ENCODE peak calls at places on chromosomes 3 and 15, in four cellular contexts. Q is SHP77; Z is retina; E is stimulated activated CD8-positive, alpha-beta memory T cell treated with anti-CD3 and anti-CD28 coated beads, Interleukin-15, amount 100 ng/mL, for 24 hours. O is an unnamed sample.

GRCh38 chr3:159632847-159633246 is 355.8 kb upstream of the IL12A start:
- DNase-seq in E (no peak), Q (no peak), Z (no peak), O (no peak)

GRCh38 chr15:98654790-98655360 is 6.5 kb downstream of the IGF1R start:
- DNase-seq in Q (no peak), E (no peak), Z (no peak), O (no peak)

GRCh38 chr3:139572847-139573672 is 33.5 kb upstream of the RBP1 start:
- DNase-seq in E (no peak), Z (no peak), Q (no peak), O (no peak)

GRCh38 chr15:71332605-71333004 is 217.3 kb downstream of the THSD4 start:
- DNase-seq in Q (no peak), Z (no peak), E (no peak), O (no peak)

GRCh38 chr15:44066211-44066827 is 128.8 kb downstream of the FRMD5 start:
- DNase-seq in Q (peak), Z (no peak), E (peak), O (peak)

GRCh38 chr3:71759401-71759800 is 5.7 kb downstream of the GPR27 start:
- DNase-seq in Q (no peak), E (no peak), Z (no peak), O (no peak)

GRCh38 chr15:67100808-67101581 is 35.6 kb downstream of the SMAD3 start:
- DNase-seq in Z (no peak), E (no peak), Q (no peak), O (no peak)

GRCh38 chr3:112374334-112374734 is 41.4 kb downstream of the CD200 start:
- DNase-seq in Z (no peak), E (no peak), Q (no peak), O (no peak)

GRCh38 chr3:123750659-123751420 is 133.3 kb downstream of the MYLK start:
- DNase-seq in Q (no peak), Z (no peak), E (no peak), O (no peak)

GRCh38 chr3:186544281-186544680 is at the start of gene CRYGS:
- DNase-seq in E (no peak), Q (no peak), Z (no peak), O (no peak)

GRCh38 chr3:127857270-127857801 is 35.0 kb upstream of the MGLL start:
- DNase-seq in Q (no peak), E (no peak), Z (no peak), O (no peak)

GRCh38 chr3:38916706-38917105 is 100.7 kb upstream of the SCN10A start:
- DNase-seq in Q (no peak), E (no peak), Z (no peak), O (no peak)

GRCh38 chr3:6965881-6966280 is 105.0 kb downstream of the GRM7 start:
- DNase-seq in E (no peak), Z (no peak), Q (no peak), O (no peak)

GRCh38 chr15:99134317-99134821 is 29.5 kb downstream of the SYNM start:
- DNase-seq in Z (no peak), Q (no peak), E (no peak), O (no peak)

GRCh38 chr15:42716626-42717025 is 20.3 kb downstream of the CDAN1 start:
- DNase-seq in Z (no peak), Q (no peak), E (no peak), O (no peak)

GRCh38 chr15:58737298-58737697 is 12.2 kb downstream of the ADAM10 start:
- DNase-seq in Q (no peak), Z (no peak), E (no peak), O (no peak)

GRCh38 chr3:8345396-8345795 is 156.2 kb upstream of the LMCD1 start:
- DNase-seq in Q (no peak), Z (no peak), E (no peak), O (no peak)

GRCh38 chr3:72892081-72892763 is 4.4 kb downstream of the GXYLT2 start:
- DNase-seq in E (no peak), Q (no peak), Z (no peak), O (no peak)

GRCh38 chr3:126634803-126635202 is 20.1 kb downstream of the TXNRD3 start:
- DNase-seq in E (no peak), Z (no peak), Q (no peak), O (no peak)

O was measured in G401.